ENCODE peak calls at places on chromosomes 5 and 9, in eight cellular contexts. B is D721Med; Z is A172; N is M059J; G is effector memory CD4-positive, alpha-beta T cell; U is AG04449; E is AG09309; P is ovary. H is an unnamed sample.

GRCh38 chr9:101469026-101469425 is 33.5 kb upstream of the ALDOB start:
- DNase-seq in P (no peak), B (no peak), N (no peak), Z (no peak), E (no peak), G (no peak), U (no peak), H (no peak)

GRCh38 chr9:32431940-32432555 is 47.6 kb downstream of the ACO1 start:
- DNase-seq in U (no peak), Z (no peak), G (no peak), B (no peak), E (no peak), P (peak), N (peak), H (peak)

GRCh38 chr5:165579911-165580310 is 2074.5 kb downstream of the MAT2B start:
- DNase-seq in E (no peak), Z (peak), U (no peak), N (peak), B (no peak), G (no peak), P (no peak), H (no peak)

GRCh38 chr5:101995585-101995984 is 300.5 kb downstream of the SLCO4C1 start:
- DNase-seq in E (no peak), Z (no peak), U (no peak), G (no peak), P (no peak), N (no peak), B (no peak), H (peak)

GRCh38 chr5:35736280-35736679 is 118.6 kb downstream of the SPEF2 start:
- DNase-seq in B (no peak), P (no peak), Z (no peak), N (peak), U (no peak), E (no peak), G (no peak), H (peak)

GRCh38 chr9:73265876-73266275 is 114.2 kb downstream of the ANXA1 start:
- DNase-seq in Z (no peak), N (no peak), E (no peak), B (no peak), P (no peak), G (no peak), U (no peak), H (peak)

GRCh38 chr9:89794918-89795317 is 190.1 kb downstream of the GADD45G start:
- DNase-seq in N (no peak), P (no peak), Z (no peak), B (no peak), G (no peak), E (no peak), U (no peak), H (no peak)

GRCh38 chr9:13386324-13386723 is 106.8 kb upstream of the MPDZ start:
- DNase-seq in Z (no peak), B (no peak), G (no peak), U (no peak), N (no peak), E (no peak), P (no peak), H (no peak)

GRCh38 chr9:97703437-97704326 is 6.5 kb upstream of the XPA start:
- DNase-seq in G (peak), P (no peak), Z (peak), N (peak), E (peak), U (peak), B (no peak), H (peak)

GRCh38 chr9:135249711-135250110 is 162.2 kb downstream of the OLFM1 start:
- DNase-seq in Z (no peak), G (no peak), P (no peak), B (no peak), E (no peak), U (no peak), N (no peak), H (no peak)

GRCh38 chr9:76887003-76887821 is 18.7 kb downstream of the PRUNE2 start:
- DNase-seq in B (no peak), U (no peak), Z (no peak), G (no peak), E (no peak), P (no peak), N (peak), H (no peak)

GRCh38 chr9:95078516-95078915 is 239.0 kb downstream of the FANCC start:
- DNase-seq in P (no peak), B (no peak), Z (no peak), U (no peak), N (no peak), G (no peak), E (no peak), H (no peak)

GRCh38 chr5:1110930-1111726 is 735 bp downstream of the SLC12A7 start:
- DNase-seq in Z (no peak), P (peak), N (no peak), U (no peak), B (no peak), E (no peak), G (no peak), H (no peak)

GRCh38 chr5:141771031-141771430 is 89.0 kb upstream of the ARAP3 start:
- DNase-seq in E (no peak), P (no peak), Z (no peak), U (no peak), B (no peak), N (no peak), G (no peak), H (no peak)

GRCh38 chr5:56490971-56491468 is 257.9 kb upstream of the ANKRD55 start:
- DNase-seq in Z (no peak), B (no peak), P (no peak), E (no peak), N (no peak), G (no peak), U (no peak), H (peak)

GRCh38 chr5:36175043-36175442 is 23.1 kb downstream of the SKP2 start:
- DNase-seq in Z (no peak), N (no peak), E (no peak), G (no peak), P (no peak), B (no peak), U (no peak), H (no peak)

GRCh38 chr5:151739939-151740335 is 18.5 kb downstream of the ATOX1 start:
- DNase-seq in P (no peak), U (peak), B (no peak), Z (peak), N (peak), G (no peak), E (peak), H (peak)

GRCh38 chr5:180424094-180424493 is 70.1 kb upstream of the CNOT6 start:
- DNase-seq in Z (peak), G (no peak), P (no peak), U (no peak), E (no peak), B (no peak), N (peak), H (no peak)

GRCh38 chr5:131242728-131243255 is 21.1 kb upstream of the CDC42SE2 start:
- DNase-seq in P (no peak), N (peak), G (no peak), E (peak), B (no peak), Z (peak), U (peak), H (peak)

GRCh38 chr9:123266655-123267421 is 1.5 kb downstream of the STRBP start:
- DNase-seq in N (no peak), U (no peak), Z (no peak), G (no peak), B (no peak), P (no peak), E (no peak), H (no peak)

GRCh38 chr5:17256839-17257238 is 39.4 kb downstream of the BASP1 start:
- DNase-seq in B (no peak), P (no peak), N (no peak), G (no peak), Z (no peak), U (no peak), E (no peak), H (no peak)

GRCh38 chr5:157347301-157348048 is 81.6 kb downstream of the CYFIP2 start:
- DNase-seq in G (no peak), P (no peak), U (no peak), N (no peak), B (no peak), Z (no peak), E (no peak), H (no peak)

GRCh38 chr9:93010056-93010455 is 48.4 kb upstream of the SUSD3 start:
- DNase-seq in B (no peak), N (no peak), G (no peak), Z (no peak), U (no peak), P (no peak), E (no peak), H (no peak)

GRCh38 chr9:128245293-128246151 is 30.3 kb downstream of the GOLGA2 start:
- DNase-seq in E (no peak), B (no peak), U (no peak), P (peak), Z (peak), N (peak), G (no peak), H (peak)

GRCh38 chr5:50767588-50767987 is 101.2 kb downstream of the PARP8 start:
- DNase-seq in U (peak), G (no peak), Z (no peak), P (no peak), N (peak), B (no peak), E (peak), H (no peak)

GRCh38 chr9:114093761-114094505 is 5.2 kb downstream of the KIF12 start:
- DNase-seq in N (no peak), E (no peak), B (no peak), G (no peak), P (no peak), U (no peak), Z (no peak), H (no peak)

GRCh38 chr5:52657231-52657645 is 130.5 kb upstream of the ITGA1 start:
- DNase-seq in B (no peak), G (no peak), U (no peak), P (no peak), Z (peak), E (peak), N (peak), H (peak)

GRCh38 chr5:170681013-170681433 is 102.5 kb upstream of the GABRP start:
- DNase-seq in P (no peak), G (no peak), E (no peak), Z (peak), B (no peak), N (peak), U (no peak), H (peak)

GRCh38 chr5:69276422-69277174 is 41.9 kb downstream of the CDK7 start:
- DNase-seq in E (no peak), P (no peak), N (peak), U (peak), G (no peak), B (no peak), Z (no peak), H (no peak)

GRCh38 chr9:121434946-121435345 is 64.7 kb downstream of the GGTA1 start:
- DNase-seq in U (peak), G (no peak), B (no peak), P (no peak), E (peak), N (no peak), Z (no peak), H (peak)

GRCh38 chr5:14038341-14038959 is 94.0 kb upstream of the DNAH5 start:
- DNase-seq in U (peak), N (peak), G (no peak), Z (peak), P (no peak), E (peak), B (no peak), H (peak)

GRCh38 chr9:2299156-2299842 is 284.2 kb downstream of the SMARCA2 start:
- DNase-seq in U (no peak), Z (no peak), N (no peak), P (no peak), B (no peak), E (no peak), G (no peak), H (no peak)

GRCh38 chr5:65021527-65022226 is 252.9 kb downstream of the CWC27 start:
- DNase-seq in B (no peak), N (no peak), U (no peak), P (no peak), E (no peak), Z (no peak), G (no peak), H (no peak)